ENCODE peak calls at places on chromosomes 4 and X, in six cellular contexts. Q is CD8-positive, alpha-beta memory T cell; M is astrocyte; U is neural progenitor cell; G is ovary; O is heart right ventricle. F is an unnamed sample.
A peak's percentile ranks its signal among the peaks of the same experiment; 100 is the strongest.

GRCh38 chr4:125951275-125951887 is 636.6 kb downstream of the FAT4 start:
- DNase-seq in Q (no peak), M (peak; percentile 54), U (no peak), G (no peak), O (no peak), F (no peak)

GRCh38 chr4:21655100-21655499 is 293.5 kb downstream of the KCNIP4 start:
- DNase-seq in Q (no peak), M (no peak), U (no peak), G (no peak), O (no peak), F (no peak)

GRCh38 chr4:189267312-189267965 is 673.2 kb upstream of the FRG1 start:
- DNase-seq in Q (no peak), M (no peak), U (no peak), G (no peak), O (no peak), F (no peak)

GRCh38 chr4:164081801-164082200 is 587.3 kb downstream of the TMA16 start:
- DNase-seq in Q (no peak), M (no peak), U (no peak), G (no peak), O (no peak), F (no peak)

GRCh38 chr4:8307126-8307525 is 37.6 kb downstream of the HTRA3 start:
- DNase-seq in Q (no peak), M (no peak), U (no peak), G (no peak), O (no peak), F (peak; percentile 39)

GRCh38 chr4:78379991-78380739 is 171.4 kb upstream of the ANXA3 start:
- DNase-seq in Q (no peak), M (peak; percentile 59), U (no peak), G (no peak), O (no peak), F (no peak)

GRCh38 chr4:12286351-12286750 is 857.7 kb upstream of the HS3ST1 start:
- DNase-seq in Q (no peak), M (no peak), U (no peak), G (no peak), O (no peak), F (no peak)

GRCh38 chr4:186942745-186943606 is 219.3 kb upstream of the FAT1 start:
- DNase-seq in Q (no peak), M (no peak), U (peak; percentile 42), G (peak; percentile 43), O (peak; percentile 36), F (no peak)

GRCh38 chr4:29972121-29972520 is 748.0 kb upstream of the PCDH7 start:
- DNase-seq in Q (no peak), M (peak; percentile 0), U (no peak), G (no peak), O (no peak), F (no peak)

GRCh38 chr4:56633486-56633885 is 47.6 kb downstream of the HOPX start:
- DNase-seq in Q (no peak), M (no peak), U (no peak), G (no peak), O (no peak), F (no peak)

GRCh38 chr4:6563935-6564645 is 10.9 kb upstream of the MAN2B2 start:
- DNase-seq in Q (no peak), M (no peak), U (no peak), G (no peak), O (no peak), F (no peak)

GRCh38 chrX:39958850-39959249 is 138.9 kb downstream of the BCOR start:
- DNase-seq in Q (no peak), M (no peak), U (no peak), G (no peak), O (no peak), F (no peak)

GRCh38 chr4:74456849-74457395 is 12.0 kb downstream of the AREG start:
- DNase-seq in Q (no peak), M (no peak), U (no peak), G (no peak), O (no peak), F (no peak)

GRCh38 chr4:31230579-31230978 is 510.4 kb downstream of the PCDH7 start:
- DNase-seq in Q (no peak), M (no peak), U (no peak), G (no peak), O (no peak), F (no peak)

GRCh38 chrX:150037041-150037440 is 98.8 kb upstream of the EOLA2 start:
- DNase-seq in Q (no peak), M (no peak), U (no peak), G (no peak), O (no peak), F (no peak)

GRCh38 chr4:55336138-55337034 is 9.7 kb upstream of the SRD5A3 start:
- DNase-seq in Q (no peak), M (no peak), U (no peak), G (no peak), O (no peak), F (no peak)

GRCh38 chr4:131370846-131371245 is 1778.2 kb upstream of the PCDH10 start:
- DNase-seq in Q (no peak), M (no peak), U (no peak), G (no peak), O (no peak), F (no peak)

GRCh38 chrX:39112143-39112542 is 310.9 kb downstream of the MID1IP1 start:
- DNase-seq in Q (no peak), M (peak; percentile 71), U (no peak), G (no peak), O (no peak), F (no peak)

GRCh38 chr4:75708218-75708691 is 16.1 kb upstream of the USO1 start:
- DNase-seq in Q (peak; percentile 52), M (no peak), U (peak; percentile 16), G (no peak), O (no peak), F (no peak)

DNA sequence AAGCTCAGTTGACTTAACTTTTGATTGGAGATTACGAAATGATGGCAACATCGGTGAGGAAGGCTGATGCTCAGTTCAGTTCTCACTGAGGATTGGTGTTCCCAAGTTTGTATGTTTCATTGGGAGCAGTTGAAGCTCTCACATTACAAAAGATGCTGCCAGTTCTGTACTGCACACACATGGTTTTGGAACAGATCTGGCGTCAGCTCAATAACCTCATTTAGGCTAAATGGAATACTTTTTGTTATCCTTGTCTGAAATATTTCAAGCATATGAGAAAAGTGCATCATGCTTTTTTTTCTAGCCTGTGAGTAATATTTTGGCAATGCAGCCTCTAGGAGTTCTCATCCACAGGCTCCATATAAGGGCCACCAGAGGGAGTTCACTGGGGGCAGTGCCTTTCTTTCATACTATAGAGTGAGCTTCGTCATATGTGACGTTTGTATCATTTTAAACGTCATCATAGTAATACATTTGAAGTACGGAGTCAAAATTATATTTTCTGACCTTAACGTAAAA is 4.1 kb downstream of the ENPEP start:
- DNase-seq in Q (no peak), M (peak; percentile 96), U (no peak), G (no peak), O (peak; percentile 11), F (no peak)
- H3K4me3 ChIP-seq in Q (no peak overlapping the region), M (no peak overlapping the region), U (no peak overlapping the region), G (no peak overlapping the region), O (peak overlapping the region; percentile 18), F (no peak overlapping the region)

GRCh38 chr4:153533387-153533786 is 67.2 kb downstream of the TMEM131L start:
- DNase-seq in Q (no peak), M (no peak), U (no peak), G (no peak), O (no peak), F (no peak)

GRCh38 chr4:153534792-153535629 is 68.9 kb downstream of the TMEM131L start:
- DNase-seq in Q (no peak), M (no peak), U (no peak), G (no peak), O (no peak), F (no peak)

GRCh38 chr4:153538408-153539057 is 72.4 kb downstream of the TMEM131L start:
- DNase-seq in Q (no peak), M (no peak), U (no peak), G (peak; percentile 32), O (no peak), F (no peak)

GRCh38 chr4:153537493-153537960 is 71.4 kb downstream of the TMEM131L start:
- DNase-seq in Q (no peak), M (no peak), U (no peak), G (no peak), O (no peak), F (no peak)

DNA sequence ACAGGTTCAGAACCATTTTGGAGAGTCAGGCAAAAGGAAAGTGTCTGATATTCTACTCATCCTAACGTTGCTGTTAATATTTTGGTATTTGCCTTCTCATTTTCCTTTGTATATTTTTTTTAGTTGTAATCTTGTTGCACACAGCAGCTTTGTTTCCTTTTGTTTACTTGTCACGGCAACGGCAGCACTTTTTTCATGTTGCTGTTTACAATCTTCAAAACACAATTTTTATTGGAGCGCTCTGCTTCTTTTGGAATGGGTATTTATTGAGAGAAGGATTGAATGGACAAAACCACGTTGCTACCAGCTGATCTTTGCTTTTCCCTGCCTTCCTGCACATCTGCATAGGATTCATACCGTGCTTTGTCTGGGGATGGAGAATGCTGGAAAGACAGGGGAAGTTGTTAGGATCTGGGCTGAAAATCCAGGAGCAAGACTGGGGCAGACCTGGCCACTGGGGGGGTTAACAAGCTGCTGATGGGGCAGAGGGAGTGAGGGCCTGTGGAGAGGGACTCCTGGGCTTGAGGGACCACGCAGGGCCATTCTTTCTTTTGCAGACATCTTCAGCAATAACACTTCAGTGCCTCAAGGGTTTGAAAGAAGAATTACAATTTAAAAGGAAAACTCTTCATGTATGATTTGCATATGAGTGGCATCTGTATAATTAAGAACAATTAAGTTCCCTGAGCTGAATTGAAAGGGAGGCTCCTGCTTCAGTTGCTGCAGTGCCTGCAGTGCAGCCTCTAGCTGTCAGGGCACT is 69.8 kb downstream of the TMEM131L start:
- DNase-seq in Q (no peak), M (no peak), U (peak; percentile 39), G (no peak), O (no peak), F (no peak)
- H3K36me3 ChIP-seq in Q (peaks cover 7% of the 10 kb centered on the region), M (no peaks in the 10 kb centered on the region), U (no peaks in the 10 kb centered on the region), G (no peaks in the 10 kb centered on the region), O (no peaks in the 10 kb centered on the region), F (no peaks in the 10 kb centered on the region)

DNA sequence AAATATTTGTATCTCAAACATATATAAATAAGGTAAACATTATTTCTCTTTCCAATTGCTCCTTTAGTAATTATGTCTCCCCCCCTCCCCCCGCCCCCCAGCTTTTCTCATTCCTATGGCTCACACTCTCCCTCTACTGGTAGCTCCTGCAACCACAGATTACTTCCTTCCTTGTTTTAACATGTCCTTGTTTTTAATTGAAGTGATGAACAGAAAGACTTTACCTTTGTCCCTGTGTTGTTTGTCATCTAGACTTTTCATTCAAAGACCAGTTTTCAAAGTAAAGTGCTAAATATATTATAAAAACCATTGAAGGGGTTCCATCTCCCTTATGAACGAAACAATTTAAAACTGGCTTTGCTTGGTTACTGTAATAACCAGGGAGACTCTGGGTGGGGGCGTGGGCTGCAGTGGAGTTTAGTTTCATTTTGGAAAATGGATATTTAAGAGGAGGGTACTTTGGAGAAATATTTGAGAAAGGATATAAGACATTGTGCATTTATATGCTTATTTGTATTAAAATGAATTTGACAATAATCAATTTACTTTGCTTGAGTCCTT is 352.9 kb downstream of the RAPGEF2 start:
- DNase-seq in Q (no peak), M (peak; percentile 27), U (peak; percentile 56), G (no peak), O (peak; percentile 20), F (no peak)
- H3K4me3 ChIP-seq in Q (no peak overlapping the region), M (peak overlapping the region; percentile 16), U (no peak overlapping the region), G (no peak overlapping the region), O (no peak overlapping the region), F (no peak overlapping the region)

GRCh38 chr4:169131556-169132208 is 121.6 kb upstream of the CBR4 start:
- DNase-seq in Q (no peak), M (no peak), U (no peak), G (no peak), O (no peak), F (no peak)
- H3K36me3 ChIP-seq in Q (no peaks in the 10 kb centered on the region), M (peaks cover 74% of the 10 kb centered on the region), U (peaks cover 34% of the 10 kb centered on the region), G (no peaks in the 10 kb centered on the region), O (no peaks in the 10 kb centered on the region), F (peaks cover 71% of the 10 kb centered on the region)

F was measured in left lung.